ENCODE peak calls at places on chromosomes 13 and 19, in seven cellular contexts. One of them, this sample, is unnamed.

GRCh38 chr19:43957891-43958290 is 6.9 kb downstream of the ZNF221 start:
- DNase-seq in dermis blood vessel endothelial cell: no peak
- DNase-seq in nephron progenitor cell: no peak
- DNase-seq in choroid plexus epithelial cell: peak; percentile 36
- DNase-seq in sciatic nerve: no peak
- DNase-seq in heart right ventricle: no peak
- DNase-seq in esophagus squamous epithelium: no peak
- DNase-seq in this sample: no peak

GRCh38 chr13:108643646-108644353 is 14.4 kb downstream of the MYO16 start:
- DNase-seq in dermis blood vessel endothelial cell: no peak
- DNase-seq in nephron progenitor cell: no peak
- DNase-seq in choroid plexus epithelial cell: no peak
- DNase-seq in sciatic nerve: no peak
- DNase-seq in heart right ventricle: no peak
- DNase-seq in esophagus squamous epithelium: no peak
- DNase-seq in this sample: no peak

GRCh38 chr19:8020681-8021080 is 15.2 kb upstream of the ELAVL1 start:
- DNase-seq in dermis blood vessel endothelial cell: no peak
- DNase-seq in nephron progenitor cell: no peak
- DNase-seq in choroid plexus epithelial cell: no peak
- DNase-seq in sciatic nerve: no peak
- DNase-seq in heart right ventricle: no peak
- DNase-seq in esophagus squamous epithelium: no peak
- DNase-seq in this sample: no peak

GRCh38 chr19:48633148-48634035 is 3.8 kb downstream of the DBP start:
- DNase-seq in dermis blood vessel endothelial cell: no peak
- DNase-seq in nephron progenitor cell: no peak
- DNase-seq in choroid plexus epithelial cell: no peak
- DNase-seq in sciatic nerve: peak; percentile 72
- DNase-seq in heart right ventricle: no peak
- DNase-seq in esophagus squamous epithelium: no peak
- DNase-seq in this sample: no peak

GRCh38 chr19:47445937-47446402 is 25.7 kb downstream of the SLC8A2 start:
- DNase-seq in dermis blood vessel endothelial cell: peak; percentile 32
- DNase-seq in nephron progenitor cell: peak; percentile 76
- DNase-seq in choroid plexus epithelial cell: no peak
- DNase-seq in sciatic nerve: no peak
- DNase-seq in heart right ventricle: no peak
- DNase-seq in esophagus squamous epithelium: no peak
- DNase-seq in this sample: peak; percentile 24

GRCh38 chr19:10069046-10069445 is 17.1 kb upstream of the SHFL start:
- DNase-seq in dermis blood vessel endothelial cell: no peak
- DNase-seq in nephron progenitor cell: no peak
- DNase-seq in choroid plexus epithelial cell: no peak
- DNase-seq in sciatic nerve: no peak
- DNase-seq in heart right ventricle: no peak
- DNase-seq in esophagus squamous epithelium: no peak
- DNase-seq in this sample: no peak

GRCh38 chr13:98585946-98586345 is 9.0 kb upstream of the STK24 start:
- DNase-seq in dermis blood vessel endothelial cell: no peak
- DNase-seq in nephron progenitor cell: no peak
- DNase-seq in choroid plexus epithelial cell: no peak
- DNase-seq in sciatic nerve: no peak
- DNase-seq in heart right ventricle: no peak
- DNase-seq in esophagus squamous epithelium: no peak
- DNase-seq in this sample: no peak

GRCh38 chr19:50333737-50334617 is 4.8 kb upstream of the KCNC3 start:
- DNase-seq in dermis blood vessel endothelial cell: peak; percentile 80
- DNase-seq in nephron progenitor cell: peak; percentile 90
- DNase-seq in choroid plexus epithelial cell: no peak
- DNase-seq in sciatic nerve: peak; percentile 85
- DNase-seq in heart right ventricle: peak; percentile 63
- DNase-seq in esophagus squamous epithelium: no peak
- DNase-seq in this sample: no peak

GRCh38 chr19:49555600-49556411 is 24.6 kb downstream of the NOSIP start:
- DNase-seq in dermis blood vessel endothelial cell: peak; percentile 59
- DNase-seq in nephron progenitor cell: peak; percentile 87
- DNase-seq in choroid plexus epithelial cell: peak; percentile 53
- DNase-seq in sciatic nerve: peak; percentile 84
- DNase-seq in heart right ventricle: no peak
- DNase-seq in esophagus squamous epithelium: no peak
- DNase-seq in this sample: no peak

GRCh38 chr13:113325779-113326178 is 28.7 kb downstream of the LAMP1 start:
- DNase-seq in dermis blood vessel endothelial cell: no peak
- DNase-seq in nephron progenitor cell: no peak
- DNase-seq in choroid plexus epithelial cell: no peak
- DNase-seq in sciatic nerve: no peak
- DNase-seq in heart right ventricle: no peak
- DNase-seq in esophagus squamous epithelium: no peak
- DNase-seq in this sample: no peak

GRCh38 chr19:16588089-16588823 is 16.0 kb upstream of the SLC35E1 start:
- DNase-seq in dermis blood vessel endothelial cell: peak; percentile 73
- DNase-seq in nephron progenitor cell: no peak
- DNase-seq in choroid plexus epithelial cell: no peak
- DNase-seq in sciatic nerve: no peak
- DNase-seq in heart right ventricle: no peak
- DNase-seq in esophagus squamous epithelium: no peak
- DNase-seq in this sample: peak; percentile 86

GRCh38 chr13:72651196-72651595 is 76.2 kb downstream of the MZT1 start:
- DNase-seq in dermis blood vessel endothelial cell: no peak
- DNase-seq in nephron progenitor cell: no peak
- DNase-seq in choroid plexus epithelial cell: peak; percentile 31
- DNase-seq in sciatic nerve: no peak
- DNase-seq in heart right ventricle: no peak
- DNase-seq in esophagus squamous epithelium: no peak
- DNase-seq in this sample: no peak

GRCh38 chr13:102203718-102204117 is 198.1 kb downstream of the FGF14 start:
- DNase-seq in dermis blood vessel endothelial cell: no peak
- DNase-seq in nephron progenitor cell: no peak
- DNase-seq in choroid plexus epithelial cell: no peak
- DNase-seq in sciatic nerve: no peak
- DNase-seq in heart right ventricle: no peak
- DNase-seq in esophagus squamous epithelium: no peak
- DNase-seq in this sample: no peak

GRCh38 chr19:48470856-48471255 is 1.7 kb downstream of the CYTH2 start:
- DNase-seq in dermis blood vessel endothelial cell: no peak
- DNase-seq in nephron progenitor cell: no peak
- DNase-seq in choroid plexus epithelial cell: no peak
- DNase-seq in sciatic nerve: no peak
- DNase-seq in heart right ventricle: no peak
- DNase-seq in esophagus squamous epithelium: no peak
- DNase-seq in this sample: no peak

GRCh38 chr13:112330479-112331407 is 45.4 kb upstream of the SPACA7 start:
- DNase-seq in dermis blood vessel endothelial cell: no peak
- DNase-seq in nephron progenitor cell: no peak
- DNase-seq in choroid plexus epithelial cell: no peak
- DNase-seq in sciatic nerve: no peak
- DNase-seq in heart right ventricle: no peak
- DNase-seq in esophagus squamous epithelium: no peak
- DNase-seq in this sample: no peak

GRCh38 chr13:25923217-25924085 is 128.4 kb downstream of the SHISA2 start:
- DNase-seq in dermis blood vessel endothelial cell: no peak
- DNase-seq in nephron progenitor cell: no peak
- DNase-seq in choroid plexus epithelial cell: peak; percentile 69
- DNase-seq in sciatic nerve: no peak
- DNase-seq in heart right ventricle: no peak
- DNase-seq in esophagus squamous epithelium: no peak
- DNase-seq in this sample: no peak

This sample was measured in stimulated activated naive B cell treated with anti-CD40 and anti-IgM and Interleukin-4, amounts not matched to agents 10 μg/mL and 1 μg/mL and 100 μg/mL, for 72 hours.